ENCODE peak calls at places on chromosomes 16 and 17, in nine cellular contexts. H is Peyer's patch, M is esophagus squamous epithelium, U is suprapubic skin, D is prostate gland, K is heart left ventricle, L is sigmoid colon, W is H1, Y is IMR-90. Z is an unnamed sample.
A peak's percentile ranks its signal among the peaks of the same experiment; 100 is the strongest.

GRCh38 chr17:79849953-79850352 is 10.7 kb upstream of the CBX4 start:
- DNase-seq in H (no peak), M (no peak), U (no peak), D (no peak), K (no peak), L (no peak), W (no peak), Y (no peak), Z (no peak)

GRCh38 chr16:4384497-4384896 is 12.8 kb downstream of the VASN start:
- DNase-seq in H (no peak), M (no peak), U (peak; percentile 85), D (no peak), K (peak; percentile 55), L (no peak), W (no peak), Y (peak; percentile 43), Z (no peak)

GRCh38 chr17:7438050-7438614 is 1.2 kb upstream of the FGF11 start:
- DNase-seq in H (peak; percentile 68), M (no peak), U (peak; percentile 82), D (peak; percentile 50), K (peak; percentile 80), L (no peak), W (peak; percentile 93), Y (no peak), Z (no peak)

GRCh38 chr17:56112086-56112485 is 41.2 kb upstream of the ANKFN1 start:
- DNase-seq in H (no peak), M (no peak), U (no peak), D (no peak), K (no peak), L (no peak), W (no peak), Y (peak; percentile 64), Z (no peak)

GRCh38 chr16:25493136-25493811 is 198.5 kb upstream of the HS3ST4 start:
- DNase-seq in H (no peak), M (no peak), U (no peak), D (no peak), K (no peak), L (no peak), W (no peak), Y (no peak), Z (no peak)

GRCh38 chr17:1203111-1203966 is 23.6 kb upstream of the ABR start:
- DNase-seq in H (peak; percentile 78), M (no peak), U (peak; percentile 89), D (peak; percentile 37), K (peak; percentile 71), L (peak; percentile 90), W (peak; percentile 94), Y (peak; percentile 51), Z (peak; percentile 94)

GRCh38 chr16:46688101-46688656 is 799 bp downstream of the VPS35 start:
- DNase-seq in H (no peak), M (no peak), U (peak; percentile 67), D (peak; percentile 32), K (no peak), L (no peak), W (no peak), Y (peak; percentile 20), Z (peak; percentile 44)

GRCh38 chr17:13544292-13544691 is 57.4 kb downstream of the HS3ST3A1 start:
- DNase-seq in H (no peak), M (no peak), U (peak; percentile 70), D (peak; percentile 25), K (peak; percentile 48), L (peak; percentile 89), W (no peak), Y (peak; percentile 98), Z (peak; percentile 74)

GRCh38 chr16:30667361-30667905 is 9.2 kb downstream of the FBRS start:
- DNase-seq in H (no peak), M (no peak), U (no peak), D (no peak), K (no peak), L (no peak), W (no peak), Y (no peak), Z (no peak)

GRCh38 chr16:30666681-30667080 is 8.4 kb downstream of the FBRS start:
- DNase-seq in H (no peak), M (no peak), U (no peak), D (no peak), K (no peak), L (no peak), W (no peak), Y (peak; percentile 18), Z (no peak)

GRCh38 chr16:30668393-30668792 is 10.2 kb downstream of the FBRS start:
- DNase-seq in H (no peak), M (no peak), U (no peak), D (no peak), K (no peak), L (no peak), W (no peak), Y (no peak), Z (no peak)

GRCh38 chr16:30669026-30670000 is 11.1 kb downstream of the FBRS start:
- DNase-seq in H (no peak), M (no peak), U (no peak), D (no peak), K (no peak), L (no peak), W (no peak), Y (no peak), Z (no peak)

DNA sequence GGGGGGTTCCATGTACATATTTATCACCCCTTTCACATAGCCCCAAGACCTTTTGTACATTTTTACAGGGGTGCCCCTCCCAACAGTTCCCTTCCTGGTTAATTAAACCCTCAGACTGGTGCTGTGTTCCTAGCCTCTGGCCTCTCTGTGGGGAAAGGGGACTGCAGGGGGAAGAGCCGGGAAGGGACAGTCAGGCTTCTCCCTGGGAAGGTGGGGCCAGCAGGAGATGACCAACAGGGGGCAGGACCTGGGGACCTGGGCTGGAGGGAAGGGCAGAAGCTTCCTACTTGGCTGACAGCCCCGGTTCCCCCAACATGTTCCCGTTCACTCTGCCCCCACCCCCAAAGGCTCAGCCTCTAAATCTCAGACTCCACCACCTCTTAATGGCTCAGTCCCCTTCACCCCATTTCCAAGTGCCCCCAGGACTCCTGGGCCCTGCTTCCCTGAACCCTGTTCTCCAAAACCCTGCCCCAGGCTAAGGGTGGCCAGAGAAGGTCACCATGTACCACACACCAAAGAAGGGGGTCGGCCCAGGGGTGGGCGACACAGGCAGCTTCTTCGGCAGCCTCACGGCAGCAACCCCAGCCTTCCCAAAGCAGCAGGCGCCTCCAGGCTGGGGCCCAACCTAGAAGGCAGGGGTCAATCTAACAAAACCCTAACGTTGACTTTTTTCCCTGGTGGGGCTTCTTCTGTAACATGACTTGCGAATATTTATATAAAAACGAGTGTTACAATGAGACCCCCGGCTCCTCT is 12.0 kb downstream of the FBRS start:
- DNase-seq in H (no peak), M (no peak), U (no peak), D (no peak), K (no peak), L (no peak), W (no peak), Y (no peak), Z (no peak)
- TF ChIP-seq POLR2A in H (no peak), M (no peak), U (no peak), D (no peak), K (no peak), L (no peak), W (no peak), Y (no peak), Z (no peak)

GRCh38 chr17:74465378-74466110 is 890 bp upstream of the CD300A start:
- DNase-seq in H (no peak), M (no peak), U (no peak), D (no peak), K (no peak), L (no peak), W (no peak), Y (no peak), Z (no peak)

GRCh38 chr17:74466785-74467158 is 338 bp downstream of the CD300A start:
- DNase-seq in H (no peak), M (no peak), U (no peak), D (no peak), K (no peak), L (no peak), W (no peak), Y (no peak), Z (no peak)

GRCh38 chr17:74466111-74466784 is at the start of gene CD300A:
- DNase-seq in H (no peak), M (no peak), U (no peak), D (no peak), K (peak; percentile 67), L (no peak), W (peak; percentile 68), Y (no peak), Z (no peak)

GRCh38 chr17:74464730-74465377 is 1.6 kb upstream of the CD300A start:
- DNase-seq in H (no peak), M (no peak), U (no peak), D (no peak), K (no peak), L (no peak), W (no peak), Y (no peak), Z (no peak)

GRCh38 chr17:74467221-74467951 is 952 bp downstream of the CD300A start:
- DNase-seq in H (no peak), M (peak; percentile 22), U (no peak), D (no peak), K (no peak), L (no peak), W (no peak), Y (no peak), Z (no peak)
- TF ChIP-seq POLR2A in H (no peak), M (no peak), U (no peak), D (no peak), K (no peak), L (no peak), W (no peak), Y (no peak), Z (no peak)

GRCh38 chr17:76585649-76586593 is at the start of gene ST6GALNAC2:
- DNase-seq in H (peak; percentile 77), M (no peak), U (no peak), D (peak; percentile 68), K (peak; percentile 79), L (peak; percentile 79), W (peak; percentile 67), Y (no peak), Z (peak; percentile 89)
- TF ChIP-seq POLR2A in H (no peak), M (peak; percentile 52), U (peak; percentile 28), D (peak; percentile 85), K (no peak), L (no peak), W (no peak), Y (no peak), Z (no peak)

GRCh38 chr17:77100009-77100408 is 40.8 kb upstream of the SEC14L1 start:
- DNase-seq in H (no peak), M (no peak), U (peak; percentile 77), D (no peak), K (peak; percentile 81), L (peak; percentile 85), W (no peak), Y (no peak), Z (peak; percentile 85)

GRCh38 chr17:77098884-77099545 is 41.8 kb upstream of the SEC14L1 start:
- DNase-seq in H (no peak), M (no peak), U (no peak), D (peak; percentile 53), K (no peak), L (peak; percentile 84), W (no peak), Y (peak; percentile 85), Z (peak; percentile 78)

GRCh38 chr17:77097772-77098171 is 43.0 kb upstream of the SEC14L1 start:
- DNase-seq in H (no peak), M (no peak), U (no peak), D (no peak), K (no peak), L (no peak), W (no peak), Y (no peak), Z (no peak)

GRCh38 chr17:77095461-77095860 is 45.3 kb upstream of the SEC14L1 start:
- DNase-seq in H (no peak), M (no peak), U (no peak), D (no peak), K (no peak), L (no peak), W (no peak), Y (no peak), Z (no peak)

GRCh38 chr17:77096570-77097214 is 44.1 kb upstream of the SEC14L1 start:
- DNase-seq in H (no peak), M (no peak), U (no peak), D (peak; percentile 43), K (peak; percentile 49), L (no peak), W (no peak), Y (peak; percentile 73), Z (no peak)
- TF ChIP-seq POLR2A in H (no peak), M (no peak), U (no peak), D (no peak), K (no peak), L (no peak), W (no peak), Y (no peak), Z (no peak)